ENCODE peak calls at places on chromosomes 16 and 17, in eight cellular contexts. G, B, N, U, J, X, F and A are unnamed samples.

GRCh38 chr17:68734911-68735310 is 133.7 kb upstream of the FAM20A start:
- DNase-seq in G (no peak), B (no peak), N (no peak), U (no peak), J (no peak), X (no peak), F (no peak), A (no peak)

GRCh38 chr16:77584205-77584859 is 138.0 kb upstream of the NUDT7 start:
- DNase-seq in G (no peak), B (peak), N (peak), U (peak), J (no peak), X (no peak), F (no peak), A (peak)

GRCh38 chr16:47667956-47668355 is 206.8 kb downstream of the PHKB start:
- DNase-seq in G (no peak), B (no peak), N (no peak), U (no peak), J (no peak), X (no peak), F (no peak), A (no peak)

GRCh38 chr16:62170642-62171041 is 134.4 kb upstream of the CDH8 start:
- DNase-seq in G (no peak), B (no peak), N (no peak), U (no peak), J (no peak), X (no peak), F (no peak), A (no peak)

GRCh38 chr17:67258836-67259468 is 14.0 kb upstream of the HELZ start:
- DNase-seq in G (no peak), B (no peak), N (no peak), U (peak), J (no peak), X (no peak), F (no peak), A (no peak)

GRCh38 chr17:62994931-62995330 is 28.9 kb downstream of the TANC2 start:
- DNase-seq in G (no peak), B (no peak), N (no peak), U (no peak), J (no peak), X (no peak), F (no peak), A (no peak)

GRCh38 chr17:40538019-40538935 is 27.0 kb downstream of the CCR7 start:
- DNase-seq in G (no peak), B (no peak), N (no peak), U (no peak), J (peak), X (no peak), F (no peak), A (no peak)

GRCh38 chr16:86072328-86073102 is 173.6 kb downstream of the IRF8 start:
- DNase-seq in G (no peak), B (peak), N (peak), U (peak), J (no peak), X (no peak), F (peak), A (peak)

GRCh38 chr17:9802294-9802693 is 10.9 kb upstream of the DHRS7C start:
- DNase-seq in G (no peak), B (no peak), N (no peak), U (no peak), J (no peak), X (no peak), F (no peak), A (no peak)

GRCh38 chr17:64630309-64631223 is 31.5 kb downstream of the SMURF2 start:
- DNase-seq in G (no peak), B (no peak), N (no peak), U (no peak), J (no peak), X (no peak), F (no peak), A (no peak)

GRCh38 chr16:12387311-12387710 is 410.8 kb downstream of the SNX29 start:
- DNase-seq in G (no peak), B (no peak), N (no peak), U (no peak), J (no peak), X (no peak), F (no peak), A (no peak)

GRCh38 chr17:78387982-78388941 is 9.8 kb downstream of the PGS1 start:
- DNase-seq in G (no peak), B (peak), N (no peak), U (no peak), J (no peak), X (no peak), F (no peak), A (peak)

GRCh38 chr17:72498671-72499210 is 377.9 kb downstream of the SOX9 start:
- DNase-seq in G (no peak), B (no peak), N (no peak), U (no peak), J (no peak), X (no peak), F (no peak), A (no peak)

GRCh38 chr17:34998205-34998604 is 17.9 kb downstream of the LIG3 start:
- DNase-seq in G (peak), B (peak), N (peak), U (peak), J (peak), X (no peak), F (no peak), A (peak)

GRCh38 chr16:11857161-11857560 is 5.8 kb upstream of the RSL1D1 start:
- DNase-seq in G (no peak), B (no peak), N (no peak), U (no peak), J (no peak), X (no peak), F (no peak), A (no peak)